ENCODE peak calls at places on chromosome 15, in seven cellular contexts. A, D, C, W, U, B and K are unnamed samples.

GRCh38 chr15:35911052-35911780 is 365.3 kb upstream of the DPH6 start:
- DNase-seq in C (no peak), D (no peak), B (peak), W (no peak), A (no peak), U (no peak), K (no peak)

GRCh38 chr15:99989095-99989494 is 255.9 kb upstream of the LYSMD4 start:
- DNase-seq in W (no peak), A (no peak), B (no peak), D (no peak), C (no peak), U (peak), K (no peak)

GRCh38 chr15:43828061-43828657 is 1.4 kb downstream of the WDR76 start:
- DNase-seq in U (no peak), W (no peak), A (no peak), C (peak), D (peak), B (no peak), K (peak)

GRCh38 chr15:99435761-99436346 is 129.9 kb upstream of the MEF2A start:
- DNase-seq in C (peak), U (no peak), W (no peak), B (no peak), A (no peak), D (no peak), K (no peak)

GRCh38 chr15:42457445-42458442 is 33.2 kb downstream of the ZNF106 start:
- DNase-seq in A (no peak), B (peak), W (peak), D (peak), U (no peak), C (peak), K (no peak)

GRCh38 chr15:55389276-55389631 is 18.9 kb downstream of the CCPG1 start:
- DNase-seq in C (no peak), A (no peak), W (no peak), B (no peak), D (no peak), U (no peak), K (no peak)

GRCh38 chr15:68725736-68726135 is 95.0 kb downstream of the ANP32A start:
- DNase-seq in A (no peak), W (no peak), B (peak), C (peak), U (no peak), D (no peak), K (no peak)

GRCh38 chr15:95799286-95800187 is 531.0 kb upstream of the NR2F2 start:
- DNase-seq in A (no peak), C (peak), W (peak), B (no peak), D (no peak), U (no peak), K (no peak)

GRCh38 chr15:80173022-80173759 is 20.4 kb downstream of the FAH start:
- DNase-seq in U (peak), A (peak), D (peak), B (peak), C (peak), W (no peak), K (peak)

GRCh38 chr15:76206325-76206976 is 104.8 kb downstream of the ETFA start:
- DNase-seq in D (no peak), B (peak), U (peak), W (no peak), C (no peak), A (no peak), K (no peak)

GRCh38 chr15:88619796-88620195 is 1.3 kb upstream of the AEN start:
- DNase-seq in B (no peak), U (no peak), D (no peak), C (no peak), W (no peak), A (no peak), K (no peak)

GRCh38 chr15:52076889-52077781 is 35.4 kb downstream of the BCL2L10 start:
- DNase-seq in D (peak), W (no peak), B (no peak), A (no peak), C (peak), U (no peak), K (no peak)

GRCh38 chr15:47377465-47377864 is 339.8 kb upstream of the SEMA6D start:
- DNase-seq in B (no peak), C (peak), D (no peak), U (no peak), W (no peak), A (no peak), K (no peak)

GRCh38 chr15:56693761-56694160 is 39.5 kb downstream of the ZNF280D start:
- DNase-seq in C (peak), W (no peak), U (no peak), B (no peak), A (no peak), D (no peak), K (no peak)

GRCh38 chr15:65583701-65584100 is 27.2 kb downstream of the INTS14 start:
- DNase-seq in A (no peak), U (no peak), D (peak), B (no peak), C (peak), W (no peak), K (peak)

GRCh38 chr15:20357139-20358065 is 184.2 kb downstream of the GOLGA6L6 start:
- DNase-seq in U (peak), W (no peak), A (no peak), D (peak), B (no peak), C (no peak), K (peak)